ENCODE peak calls at places on chromosomes 6 and 20, in six cellular contexts. I is HCT116, U is foreskin fibroblast, R is dorsolateral prefrontal cortex, B is nephron progenitor cell, L is RWPE1. F is an unnamed sample.

GRCh38 chr20:50728981-50729874 is 2.2 kb upstream of the PARD6B start:
- DNase-seq in L (peak; percentile 95), B (no peak), I (peak; percentile 77), R (no peak), U (no peak), F (peak; percentile 94)

GRCh38 chr6:156988276-156989158 is 211.3 kb downstream of the ARID1B start:
- DNase-seq in R (no peak), I (no peak), U (no peak), B (peak; percentile 14), L (no peak), F (peak; percentile 43)

GRCh38 chr20:25249198-25249931 is 1.5 kb downstream of the PYGB start:
- DNase-seq in L (peak; percentile 48), B (no peak), U (no peak), R (peak; percentile 73), I (no peak), F (no peak)

GRCh38 chr6:75183099-75183541 is 22.7 kb downstream of the COL12A1 start:
- DNase-seq in I (no peak), U (peak; percentile 91), R (no peak), L (no peak), B (no peak), F (no peak)

GRCh38 chr6:145169726-145170125 is 565.6 kb downstream of the EPM2A start:
- DNase-seq in I (no peak), L (no peak), U (no peak), B (no peak), R (no peak), F (no peak)

GRCh38 chr6:116036885-116037284 is 23.8 kb downstream of the FRK start:
- DNase-seq in R (no peak), L (no peak), B (no peak), U (no peak), I (no peak), F (no peak)

GRCh38 chr6:134658596-134658995 is 291.3 kb downstream of the ALDH8A1 start:
- DNase-seq in L (no peak), B (no peak), R (no peak), I (no peak), U (no peak), F (no peak)

GRCh38 chr20:11350126-11351005 is 567.3 kb upstream of the BTBD3 start:
- DNase-seq in R (no peak), L (peak; percentile 90), B (no peak), I (no peak), U (peak; percentile 53), F (peak; percentile 99)

GRCh38 chr20:11582073-11582472 is 335.6 kb upstream of the BTBD3 start:
- DNase-seq in I (no peak), B (no peak), R (no peak), L (no peak), U (no peak), F (no peak)

GRCh38 chr20:23867152-23867776 is 12.3 kb downstream of the CST5 start:
- DNase-seq in L (no peak), I (no peak), B (no peak), R (no peak), U (no peak), F (no peak)

GRCh38 chr6:163554663-163555062 is 140.1 kb downstream of the QKI start:
- DNase-seq in R (no peak), U (peak; percentile 21), L (peak; percentile 19), B (peak; percentile 20), I (no peak), F (no peak)

GRCh38 chr6:160427312-160428068 is 79.3 kb downstream of the SLC22A3 start:
- DNase-seq in R (no peak), L (no peak), B (no peak), U (no peak), I (no peak), F (peak; percentile 10)

GRCh38 chr20:10672579-10673127 is 1.1 kb downstream of the JAG1 start:
- DNase-seq in L (peak; percentile 38), R (no peak), U (peak; percentile 52), B (peak; percentile 55), I (no peak), F (peak; percentile 12)

GRCh38 chr20:52432740-52433139 is 241.2 kb upstream of the ZFP64 start:
- DNase-seq in I (no peak), B (no peak), L (no peak), U (no peak), R (no peak), F (no peak)

GRCh38 chr20:49424536-49424935 is 57.9 kb downstream of the KCNB1 start:
- DNase-seq in U (no peak), I (no peak), R (peak; percentile 54), L (no peak), B (peak; percentile 33), F (no peak)

GRCh38 chr6:90375681-90376439 is 79.2 kb upstream of the BACH2 start:
- DNase-seq in L (peak; percentile 17), U (peak; percentile 78), I (no peak), R (no peak), B (no peak), F (no peak)

GRCh38 chr6:112320561-112321300 is 26.4 kb upstream of the RFPL4B start:
- DNase-seq in U (peak; percentile 55), I (no peak), B (no peak), L (no peak), R (no peak), F (no peak)

GRCh38 chr20:41362748-41363140 is 3.9 kb downstream of the EMILIN3 start:
- DNase-seq in L (no peak), U (no peak), R (no peak), B (no peak), I (no peak), F (no peak)

GRCh38 chr6:47455533-47456209 is 21.9 kb upstream of the CD2AP start:
- DNase-seq in L (peak; percentile 44), I (no peak), U (no peak), R (no peak), B (no peak), F (peak; percentile 42)

DNA sequence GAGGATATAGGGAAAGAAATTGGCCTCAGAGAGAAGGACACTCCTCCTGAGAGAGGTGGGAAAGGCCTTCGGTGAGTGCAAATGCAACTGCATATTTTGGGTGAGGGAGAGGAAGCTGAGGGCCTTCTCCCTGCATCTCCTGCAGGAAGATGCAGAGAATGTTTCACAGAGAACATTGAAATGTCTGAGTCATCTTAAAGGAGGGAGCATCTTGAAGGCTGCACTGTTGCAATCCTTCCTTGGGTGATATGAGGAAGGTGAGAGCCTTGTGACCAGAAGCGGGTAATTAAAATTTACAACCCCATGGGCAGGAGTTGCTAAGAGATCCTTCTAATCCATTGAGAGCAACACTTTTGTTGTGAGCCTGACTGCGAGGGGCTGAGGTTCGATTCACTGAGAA is 375.7 kb upstream of the MARCKS start:
- DNase-seq in R (no peak), I (no peak), L (no peak), U (no peak), B (no peak), F (peak; percentile 21)
- TF ChIP-seq CTCF in R (no peak), I (no peak), L (no peak), U (no peak), B (no peak), F (no peak)

GRCh38 chr6:18203786-18204185 is 48.6 kb downstream of the KDM1B start:
- DNase-seq in B (no peak), U (no peak), R (no peak), L (no peak), I (no peak), F (no peak)

GRCh38 chr6:18207949-18208348 is 52.7 kb downstream of the KDM1B start:
- DNase-seq in B (no peak), L (no peak), U (no peak), R (no peak), I (no peak), F (no peak)

GRCh38 chr6:18204691-18205090 is 49.5 kb downstream of the KDM1B start:
- DNase-seq in U (no peak), B (no peak), I (no peak), L (no peak), R (no peak), F (no peak)

GRCh38 chr6:18207438-18207837 is 52.2 kb downstream of the KDM1B start:
- DNase-seq in I (no peak), L (no peak), B (no peak), R (no peak), U (no peak), F (no peak)

DNA sequence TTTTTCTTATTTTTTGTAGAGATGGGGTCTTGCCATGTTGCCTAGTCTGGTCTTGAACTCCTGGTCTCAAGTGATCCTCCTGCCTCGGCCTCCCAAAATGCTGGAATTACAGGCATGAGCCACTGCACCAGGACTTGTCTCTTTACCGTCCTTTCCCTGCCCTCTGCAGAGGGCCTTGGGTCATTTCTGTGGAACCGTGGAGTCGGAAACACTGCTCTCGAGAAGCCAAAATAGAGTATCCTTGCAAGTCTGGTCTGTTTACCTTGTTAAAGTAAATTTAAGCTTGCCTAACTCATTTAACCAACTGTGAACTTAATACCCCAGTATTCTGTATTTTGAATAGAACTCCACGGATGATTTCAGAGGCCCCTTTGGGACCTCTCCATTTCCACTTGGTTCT is 51.4 kb downstream of the KDM1B start:
- DNase-seq in I (no peak), L (no peak), R (no peak), B (no peak), U (no peak), F (no peak)
- TF ChIP-seq CTCF in I (no peak), L (no peak), R (no peak), B (no peak), U (no peak), F (no peak)

GRCh38 chr6:15876406-15876805 is 213.6 kb upstream of the DTNBP1 start:
- DNase-seq in I (no peak), R (no peak), L (no peak), B (no peak), U (peak; percentile 81), F (peak; percentile 71)
- TF ChIP-seq CTCF in I (no peak), R (no peak), L (no peak), B (no peak), U (no peak), F (no peak)

GRCh38 chr6:43759926-43760798 is 9.8 kb upstream of the VEGFA start:
- DNase-seq in B (no peak), I (no peak), L (no peak), U (no peak), R (no peak), F (no peak)

GRCh38 chr6:43759157-43759925 is 10.7 kb upstream of the VEGFA start:
- DNase-seq in U (no peak), R (no peak), L (peak; percentile 46), I (no peak), B (no peak), F (no peak)

GRCh38 chr6:43760799-43761168 is 9.2 kb upstream of the VEGFA start:
- DNase-seq in U (no peak), L (no peak), B (no peak), I (no peak), R (no peak), F (no peak)

GRCh38 chr6:43758617-43759050 is 11.4 kb upstream of the VEGFA start:
- DNase-seq in U (no peak), B (peak; percentile 63), L (no peak), I (no peak), R (no peak), F (no peak)

GRCh38 chr6:43757966-43758616 is 11.9 kb upstream of the VEGFA start:
- DNase-seq in R (no peak), L (no peak), I (no peak), U (no peak), B (no peak), F (no peak)
- TF ChIP-seq CTCF in R (no peak), L (no peak), I (no peak), U (no peak), B (no peak), F (no peak)

DNA sequence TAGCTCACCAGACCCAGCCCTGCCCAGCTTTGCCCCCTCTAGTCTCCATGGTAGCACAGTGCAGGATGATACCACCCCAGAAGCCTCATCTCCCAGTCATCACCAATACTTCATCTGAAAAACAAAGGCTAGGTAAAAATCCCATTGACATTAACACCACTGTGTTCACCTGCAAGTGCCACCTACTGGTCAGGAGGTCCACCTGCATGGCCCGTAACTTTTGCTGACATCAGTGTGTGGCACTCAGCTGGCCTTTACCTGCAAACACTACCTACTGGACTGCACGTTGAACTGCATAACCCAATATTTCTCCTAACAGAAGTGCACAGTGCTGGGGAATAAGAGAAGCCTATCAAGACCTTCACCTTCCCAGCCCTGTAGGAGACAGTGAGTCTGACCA is 234.7 kb upstream of the ADGRB3 start:
- DNase-seq in B (no peak), I (no peak), R (no peak), L (no peak), U (no peak), F (no peak)
- TF ChIP-seq CTCF in B (no peak), I (no peak), R (no peak), L (no peak), U (no peak), F (no peak)